ENCODE peak calls at places on chromosomes 4 and X, in seven cellular contexts. J, E, Q, Y, R, Z and O are unnamed samples.

GRCh38 chr4:1379351-1379781 is 26.9 kb downstream of the NKX1-1 start:
- DNase-seq in J (no peak), E (no peak), Q (no peak), Y (no peak), R (no peak), Z (no peak), O (no peak)

GRCh38 chr4:38154681-38155588 is 194.7 kb downstream of the PTTG2 start:
- DNase-seq in J (no peak), E (no peak), Q (no peak), Y (peak), R (no peak), Z (no peak), O (no peak)

GRCh38 chr4:3440011-3440410 is 1.8 kb upstream of the HGFAC start:
- DNase-seq in J (no peak), E (no peak), Q (no peak), Y (no peak), R (no peak), Z (no peak), O (no peak)

GRCh38 chr4:186543206-186543605 is 12.2 kb downstream of the MTNR1A start:
- DNase-seq in J (no peak), E (no peak), Q (no peak), Y (no peak), R (no peak), Z (no peak), O (no peak)

GRCh38 chr4:184267673-184268573 is 50.2 kb upstream of the ENPP6 start:
- DNase-seq in J (no peak), E (peak), Q (peak), Y (peak), R (peak), Z (peak), O (peak)

GRCh38 chr4:147194604-147195003 is 248.9 kb upstream of the TTC29 start:
- DNase-seq in J (no peak), E (no peak), Q (no peak), Y (no peak), R (no peak), Z (no peak), O (no peak)

GRCh38 chr4:173025131-173025530 is 143.5 kb upstream of the GALNT7 start:
- DNase-seq in J (peak), E (no peak), Q (peak), Y (peak), R (peak), Z (peak), O (peak)

GRCh38 chr4:6343950-6344408 is 74.3 kb downstream of the WFS1 start:
- DNase-seq in J (no peak), E (no peak), Q (peak), Y (peak), R (no peak), Z (no peak), O (no peak)

GRCh38 chr4:173231916-173232315 is 63.3 kb downstream of the GALNT7 start:
- DNase-seq in J (peak), E (no peak), Q (no peak), Y (peak), R (no peak), Z (peak), O (peak)

GRCh38 chr4:130071746-130072145 is 975.8 kb downstream of the C4orf33 start:
- DNase-seq in J (no peak), E (no peak), Q (no peak), Y (no peak), R (no peak), Z (no peak), O (peak)

GRCh38 chrX:56783996-56784620 is 55.1 kb downstream of the NBDY start:
- DNase-seq in J (no peak), E (no peak), Q (no peak), Y (no peak), R (no peak), Z (no peak), O (no peak)

GRCh38 chr4:22515145-22515887 is 550 bp downstream of the ADGRA3 start:
- DNase-seq in J (peak), E (peak), Q (peak), Y (peak), R (peak), Z (peak), O (peak)

GRCh38 chr4:58665649-58666048 is 1555.5 kb upstream of the IGFBP7 start:
- DNase-seq in J (no peak), E (no peak), Q (no peak), Y (no peak), R (no peak), Z (no peak), O (no peak)

GRCh38 chr4:77959566-77960338 is 97.1 kb downstream of the MRPL1 start:
- DNase-seq in J (peak), E (no peak), Q (peak), Y (peak), R (no peak), Z (peak), O (peak)

GRCh38 chr4:158869761-158870160 is 100.9 kb downstream of the FNIP2 start:
- DNase-seq in J (no peak), E (no peak), Q (no peak), Y (no peak), R (no peak), Z (no peak), O (no peak)

GRCh38 chr4:96729641-96730040 is 889.7 kb downstream of the PDHA2 start:
- DNase-seq in J (no peak), E (no peak), Q (no peak), Y (no peak), R (no peak), Z (no peak), O (peak)

GRCh38 chr4:11611868-11612267 is 183.2 kb upstream of the HS3ST1 start:
- DNase-seq in J (no peak), E (no peak), Q (no peak), Y (no peak), R (no peak), Z (no peak), O (no peak)

GRCh38 chr4:163649557-163650091 is 155.1 kb downstream of the TMA16 start:
- DNase-seq in J (no peak), E (no peak), Q (no peak), Y (no peak), R (no peak), Z (no peak), O (no peak)

GRCh38 chr4:165294907-165295306 is 32.6 kb upstream of the MSMO1 start:
- DNase-seq in J (no peak), E (no peak), Q (no peak), Y (no peak), R (no peak), Z (peak), O (no peak)

GRCh38 chr4:153408932-153409331 is 57.2 kb upstream of the TMEM131L start:
- DNase-seq in J (no peak), E (no peak), Q (no peak), Y (no peak), R (no peak), Z (no peak), O (no peak)

GRCh38 chr4:152594981-152595916 is 59.4 kb upstream of the FBXW7 start:
- DNase-seq in J (peak), E (no peak), Q (no peak), Y (no peak), R (no peak), Z (no peak), O (peak)

GRCh38 chrX:139881572-139881971 is 51.3 kb downstream of the ATP11C start:
- DNase-seq in J (no peak), E (no peak), Q (peak), Y (peak), R (no peak), Z (peak), O (peak)

GRCh38 chr4:22616516-22616915 is 76.2 kb upstream of the GBA3 start:
- DNase-seq in J (no peak), E (no peak), Q (no peak), Y (no peak), R (no peak), Z (no peak), O (no peak)

GRCh38 chr4:48129307-48130014 is 4.6 kb downstream of the TXK start:
- DNase-seq in J (no peak), E (no peak), Q (no peak), Y (no peak), R (no peak), Z (no peak), O (no peak)

GRCh38 chr4:58166496-58166895 is 1056.3 kb upstream of the IGFBP7 start:
- DNase-seq in J (peak), E (no peak), Q (no peak), Y (no peak), R (no peak), Z (no peak), O (no peak)

GRCh38 chr4:169250796-169251195 is 20.0 kb downstream of the SH3RF1 start:
- DNase-seq in J (no peak), E (no peak), Q (no peak), Y (no peak), R (no peak), Z (no peak), O (no peak)

GRCh38 chr4:74307163-74307562 is 1.1 kb upstream of the EPGN start:
- DNase-seq in J (no peak), E (no peak), Q (no peak), Y (no peak), R (no peak), Z (no peak), O (no peak)

GRCh38 chr4:182643801-182644311 is 273.3 kb downstream of the DCTD start:
- DNase-seq in J (no peak), E (no peak), Q (no peak), Y (peak), R (no peak), Z (peak), O (no peak)

GRCh38 chr4:113759696-113760093 is 1.8 kb downstream of the CAMK2D start:
- DNase-seq in J (no peak), E (no peak), Q (no peak), Y (no peak), R (no peak), Z (peak), O (no peak)